ENCODE peak calls at places on chromosomes 4 and X, in ten cellular contexts. One of them, this sample, is unnamed.

GRCh38 chrX:18793601-18794089 is 86.2 kb downstream of the PPEF1 start:
- DNase-seq in spleen: no peak
- DNase-seq in CD8-positive, alpha-beta T cell: no peak
- DNase-seq in stomach: no peak
- DNase-seq in IMR-90: no peak
- DNase-seq in tibial artery: no peak
- DNase-seq in neuronal stem cell: no peak
- DNase-seq in lower lobe of right lung: no peak
- DNase-seq in HL-60: no peak
- DNase-seq in AG04450: no peak
- DNase-seq in this sample: no peak

GRCh38 chr4:111283066-111283677 is 660.3 kb upstream of the PITX2 start:
- DNase-seq in spleen: no peak
- DNase-seq in CD8-positive, alpha-beta T cell: no peak
- DNase-seq in stomach: peak; percentile 63
- DNase-seq in IMR-90: peak; percentile 57
- DNase-seq in tibial artery: peak; percentile 26
- DNase-seq in neuronal stem cell: peak; percentile 63
- DNase-seq in lower lobe of right lung: peak; percentile 55
- DNase-seq in HL-60: peak; percentile 29
- DNase-seq in AG04450: peak; percentile 15
- DNase-seq in this sample: peak; percentile 70

GRCh38 chr4:633976-634598 is 8.7 kb downstream of the PDE6B start:
- DNase-seq in spleen: peak; percentile 63
- DNase-seq in CD8-positive, alpha-beta T cell: no peak
- DNase-seq in stomach: no peak
- DNase-seq in IMR-90: no peak
- DNase-seq in tibial artery: no peak
- DNase-seq in neuronal stem cell: no peak
- DNase-seq in lower lobe of right lung: peak; percentile 40
- DNase-seq in HL-60: no peak
- DNase-seq in AG04450: no peak
- DNase-seq in this sample: no peak

GRCh38 chrX:112819013-112819635 is 21.5 kb downstream of the AMOT start:
- DNase-seq in spleen: no peak
- DNase-seq in CD8-positive, alpha-beta T cell: no peak
- DNase-seq in stomach: no peak
- DNase-seq in IMR-90: peak; percentile 89
- DNase-seq in tibial artery: no peak
- DNase-seq in neuronal stem cell: no peak
- DNase-seq in lower lobe of right lung: no peak
- DNase-seq in HL-60: no peak
- DNase-seq in AG04450: peak; percentile 64
- DNase-seq in this sample: no peak

GRCh38 chr4:22514001-22514400 is 1.9 kb downstream of the ADGRA3 start:
- DNase-seq in spleen: no peak
- DNase-seq in CD8-positive, alpha-beta T cell: no peak
- DNase-seq in stomach: no peak
- DNase-seq in IMR-90: peak; percentile 91
- DNase-seq in tibial artery: no peak
- DNase-seq in neuronal stem cell: no peak
- DNase-seq in lower lobe of right lung: no peak
- DNase-seq in HL-60: no peak
- DNase-seq in AG04450: peak; percentile 55
- DNase-seq in this sample: no peak

GRCh38 chrX:97314348-97314747 is 430.6 kb downstream of the RPA4 start:
- DNase-seq in spleen: no peak
- DNase-seq in CD8-positive, alpha-beta T cell: no peak
- DNase-seq in stomach: no peak
- DNase-seq in IMR-90: no peak
- DNase-seq in tibial artery: no peak
- DNase-seq in neuronal stem cell: no peak
- DNase-seq in lower lobe of right lung: no peak
- DNase-seq in HL-60: no peak
- DNase-seq in AG04450: no peak
- DNase-seq in this sample: no peak

GRCh38 chrX:55312655-55313054 is 47.9 kb upstream of the PAGE3 start:
- DNase-seq in spleen: no peak
- DNase-seq in CD8-positive, alpha-beta T cell: no peak
- DNase-seq in stomach: no peak
- DNase-seq in IMR-90: no peak
- DNase-seq in tibial artery: no peak
- DNase-seq in neuronal stem cell: no peak
- DNase-seq in lower lobe of right lung: no peak
- DNase-seq in HL-60: no peak
- DNase-seq in AG04450: no peak
- DNase-seq in this sample: no peak

GRCh38 chr4:83217721-83218522 is 66.7 kb downstream of the COQ2 start:
- DNase-seq in spleen: no peak
- DNase-seq in CD8-positive, alpha-beta T cell: peak; percentile 57
- DNase-seq in stomach: peak; percentile 35
- DNase-seq in IMR-90: no peak
- DNase-seq in tibial artery: no peak
- DNase-seq in neuronal stem cell: no peak
- DNase-seq in lower lobe of right lung: no peak
- DNase-seq in HL-60: no peak
- DNase-seq in AG04450: no peak
- DNase-seq in this sample: peak; percentile 47

GRCh38 chr4:26732356-26732755 is 128.3 kb upstream of the STIM2 start:
- DNase-seq in spleen: no peak
- DNase-seq in CD8-positive, alpha-beta T cell: no peak
- DNase-seq in stomach: no peak
- DNase-seq in IMR-90: no peak
- DNase-seq in tibial artery: no peak
- DNase-seq in neuronal stem cell: no peak
- DNase-seq in lower lobe of right lung: no peak
- DNase-seq in HL-60: no peak
- DNase-seq in AG04450: no peak
- DNase-seq in this sample: no peak

DNA sequence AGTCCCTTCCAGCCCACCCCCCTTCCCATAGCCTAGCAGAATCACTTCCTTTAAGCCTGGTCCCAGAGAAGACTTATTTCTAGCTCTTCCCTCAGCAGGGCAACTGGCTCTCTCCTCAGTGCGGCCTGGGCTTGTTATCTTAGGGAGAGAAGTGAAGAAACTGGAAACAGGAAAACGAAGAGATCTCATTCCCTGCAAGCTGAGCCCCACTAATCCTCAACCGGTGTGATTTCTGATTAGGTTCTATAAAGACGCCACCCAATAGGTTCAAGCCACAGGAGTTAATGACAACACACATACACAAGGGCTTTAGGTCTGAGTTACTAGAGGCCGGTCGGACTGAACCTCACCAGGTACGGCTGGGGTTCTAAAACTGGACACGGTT is 3.2 kb downstream of the GSX2 start:
- DNase-seq in spleen: no peak
- DNase-seq in CD8-positive, alpha-beta T cell: no peak
- DNase-seq in stomach: no peak
- DNase-seq in IMR-90: no peak
- DNase-seq in tibial artery: no peak
- DNase-seq in neuronal stem cell: no peak
- DNase-seq in lower lobe of right lung: no peak
- DNase-seq in HL-60: no peak
- DNase-seq in AG04450: no peak
- DNase-seq in this sample: no peak
- H3K27ac ChIP-seq in spleen: no peak overlapping the region
- H3K27ac ChIP-seq in CD8-positive, alpha-beta T cell: no peak overlapping the region
- H3K27ac ChIP-seq in stomach: no peak overlapping the region
- H3K27ac ChIP-seq in IMR-90: no peak overlapping the region
- H3K27ac ChIP-seq in tibial artery: no peak overlapping the region
- H3K27ac ChIP-seq in neuronal stem cell: no peak overlapping the region
- H3K27ac ChIP-seq in lower lobe of right lung: no peak overlapping the region
- H3K27ac ChIP-seq in HL-60: no peak overlapping the region
- H3K27ac ChIP-seq in AG04450: no peak overlapping the region
- H3K27ac ChIP-seq in this sample: no peak overlapping the region

DNA sequence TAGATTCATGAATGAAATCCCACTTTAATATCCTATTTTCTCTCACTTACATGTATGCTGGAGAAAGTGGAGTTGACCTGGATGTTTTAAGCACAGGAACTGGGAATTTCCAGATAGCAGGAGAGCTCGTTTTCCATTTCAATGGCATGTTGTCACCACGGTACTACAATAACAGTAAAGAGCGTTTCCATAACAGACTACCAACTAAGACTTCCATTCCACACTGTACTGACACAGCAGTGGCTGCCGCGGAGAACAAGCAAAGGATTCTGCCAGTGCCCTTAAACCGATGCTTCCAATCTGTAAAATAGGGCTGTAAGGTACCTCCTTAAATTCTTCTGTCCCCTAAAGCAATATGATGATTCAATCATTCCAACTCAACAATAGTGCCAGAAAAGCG is 143.9 kb downstream of the KLHL13 start:
- DNase-seq in spleen: no peak
- DNase-seq in CD8-positive, alpha-beta T cell: no peak
- DNase-seq in stomach: no peak
- DNase-seq in IMR-90: peak; percentile 40
- DNase-seq in tibial artery: no peak
- DNase-seq in neuronal stem cell: no peak
- DNase-seq in lower lobe of right lung: no peak
- DNase-seq in HL-60: no peak
- DNase-seq in AG04450: no peak
- DNase-seq in this sample: no peak
- H3K4me3 ChIP-seq in spleen: no peak overlapping the region
- H3K4me3 ChIP-seq in CD8-positive, alpha-beta T cell: no peak overlapping the region
- H3K4me3 ChIP-seq in stomach: peak overlapping the region; percentile 11
- H3K4me3 ChIP-seq in IMR-90: peak overlapping the region; percentile 7
- H3K4me3 ChIP-seq in tibial artery: no peak overlapping the region
- H3K4me3 ChIP-seq in neuronal stem cell: no peak overlapping the region
- H3K4me3 ChIP-seq in lower lobe of right lung: no peak overlapping the region
- H3K4me3 ChIP-seq in HL-60: no peak overlapping the region
- H3K4me3 ChIP-seq in AG04450: no peak overlapping the region
- H3K4me3 ChIP-seq in this sample: no peak overlapping the region

GRCh38 chr4:76197001-76197743 is 16.5 kb downstream of the SCARB2 start:
- DNase-seq in spleen: no peak
- DNase-seq in CD8-positive, alpha-beta T cell: no peak
- DNase-seq in stomach: no peak
- DNase-seq in IMR-90: peak; percentile 41
- DNase-seq in tibial artery: no peak
- DNase-seq in neuronal stem cell: no peak
- DNase-seq in lower lobe of right lung: no peak
- DNase-seq in HL-60: no peak
- DNase-seq in AG04450: no peak
- DNase-seq in this sample: no peak

GRCh38 chr4:76194325-76194724 is 19.3 kb downstream of the SCARB2 start:
- DNase-seq in spleen: no peak
- DNase-seq in CD8-positive, alpha-beta T cell: no peak
- DNase-seq in stomach: no peak
- DNase-seq in IMR-90: peak; percentile 94
- DNase-seq in tibial artery: peak; percentile 70
- DNase-seq in neuronal stem cell: no peak
- DNase-seq in lower lobe of right lung: no peak
- DNase-seq in HL-60: peak; percentile 61
- DNase-seq in AG04450: peak; percentile 74
- DNase-seq in this sample: no peak

GRCh38 chr4:76197971-76198410 is 15.6 kb downstream of the SCARB2 start:
- DNase-seq in spleen: peak; percentile 79
- DNase-seq in CD8-positive, alpha-beta T cell: no peak
- DNase-seq in stomach: no peak
- DNase-seq in IMR-90: peak; percentile 69
- DNase-seq in tibial artery: peak; percentile 63
- DNase-seq in neuronal stem cell: no peak
- DNase-seq in lower lobe of right lung: peak; percentile 59
- DNase-seq in HL-60: no peak
- DNase-seq in AG04450: peak; percentile 32
- DNase-seq in this sample: peak; percentile 64

GRCh38 chr4:76192221-76192620 is 21.4 kb downstream of the SCARB2 start:
- DNase-seq in spleen: no peak
- DNase-seq in CD8-positive, alpha-beta T cell: no peak
- DNase-seq in stomach: no peak
- DNase-seq in IMR-90: no peak
- DNase-seq in tibial artery: no peak
- DNase-seq in neuronal stem cell: no peak
- DNase-seq in lower lobe of right lung: no peak
- DNase-seq in HL-60: no peak
- DNase-seq in AG04450: no peak
- DNase-seq in this sample: no peak

GRCh38 chr4:76195326-76195725 is 18.3 kb downstream of the SCARB2 start:
- DNase-seq in spleen: no peak
- DNase-seq in CD8-positive, alpha-beta T cell: no peak
- DNase-seq in stomach: no peak
- DNase-seq in IMR-90: no peak
- DNase-seq in tibial artery: no peak
- DNase-seq in neuronal stem cell: no peak
- DNase-seq in lower lobe of right lung: no peak
- DNase-seq in HL-60: no peak
- DNase-seq in AG04450: no peak
- DNase-seq in this sample: no peak
- H3K27ac ChIP-seq in spleen: no peak overlapping the region
- H3K27ac ChIP-seq in CD8-positive, alpha-beta T cell: no peak overlapping the region
- H3K27ac ChIP-seq in stomach: peak overlapping the region; percentile 84
- H3K27ac ChIP-seq in IMR-90: peak overlapping the region; percentile 11
- H3K27ac ChIP-seq in tibial artery: peak overlapping the region; percentile 68
- H3K27ac ChIP-seq in neuronal stem cell: no peak overlapping the region
- H3K27ac ChIP-seq in lower lobe of right lung: peak overlapping the region; percentile 56
- H3K27ac ChIP-seq in HL-60: no peak overlapping the region
- H3K27ac ChIP-seq in AG04450: no peak overlapping the region
- H3K27ac ChIP-seq in this sample: no peak overlapping the region

GRCh38 chr4:138334346-138335016 is 92.3 kb upstream of the SLC7A11 start:
- DNase-seq in spleen: no peak
- DNase-seq in CD8-positive, alpha-beta T cell: no peak
- DNase-seq in stomach: peak; percentile 27
- DNase-seq in IMR-90: no peak
- DNase-seq in tibial artery: no peak
- DNase-seq in neuronal stem cell: no peak
- DNase-seq in lower lobe of right lung: no peak
- DNase-seq in HL-60: no peak
- DNase-seq in AG04450: no peak
- DNase-seq in this sample: peak; percentile 46
- H3K4me3 ChIP-seq in spleen: no peak overlapping the region
- H3K4me3 ChIP-seq in CD8-positive, alpha-beta T cell: no peak overlapping the region
- H3K4me3 ChIP-seq in stomach: no peak overlapping the region
- H3K4me3 ChIP-seq in IMR-90: no peak overlapping the region
- H3K4me3 ChIP-seq in tibial artery: no peak overlapping the region
- H3K4me3 ChIP-seq in neuronal stem cell: no peak overlapping the region
- H3K4me3 ChIP-seq in lower lobe of right lung: no peak overlapping the region
- H3K4me3 ChIP-seq in HL-60: no peak overlapping the region
- H3K4me3 ChIP-seq in AG04450: no peak overlapping the region
- H3K4me3 ChIP-seq in this sample: no peak overlapping the region

This sample was measured in transverse colon.